ENCODE peak calls at places on chromosomes 5 and 9, in six cellular contexts. One of them, this sample, is unnamed.

GRCh38 chr9:70477907-70478480 is 63.5 kb upstream of the KLF9 start:
- DNase-seq in T-helper 1 cell: no peak
- DNase-seq in cardiac muscle cell: no peak
- DNase-seq in posterior cingulate gyrus: no peak
- DNase-seq in activated T-cell treated with anti-CD3 and anti-CD28 coated beads for 1 hour: no peak
- DNase-seq in SW 1271: no peak
- DNase-seq in this sample: peak; percentile 33

GRCh38 chr5:135719428-135720063 is 114.9 kb upstream of the SLC25A48 start:
- DNase-seq in T-helper 1 cell: no peak
- DNase-seq in cardiac muscle cell: no peak
- DNase-seq in posterior cingulate gyrus: no peak
- DNase-seq in activated T-cell treated with anti-CD3 and anti-CD28 coated beads for 1 hour: no peak
- DNase-seq in SW 1271: no peak
- DNase-seq in this sample: no peak

GRCh38 chr5:136064510-136064909 is 35.7 kb downstream of the TGFBI start:
- DNase-seq in T-helper 1 cell: no peak
- DNase-seq in cardiac muscle cell: peak; percentile 35
- DNase-seq in posterior cingulate gyrus: no peak
- DNase-seq in activated T-cell treated with anti-CD3 and anti-CD28 coated beads for 1 hour: no peak
- DNase-seq in SW 1271: no peak
- DNase-seq in this sample: no peak

GRCh38 chr9:34500623-34501267 is 22.0 kb downstream of the ENHO start:
- DNase-seq in T-helper 1 cell: peak; percentile 58
- DNase-seq in cardiac muscle cell: peak; percentile 49
- DNase-seq in posterior cingulate gyrus: peak; percentile 54
- DNase-seq in activated T-cell treated with anti-CD3 and anti-CD28 coated beads for 1 hour: peak; percentile 69
- DNase-seq in SW 1271: peak; percentile 19
- DNase-seq in this sample: peak; percentile 21

GRCh38 chr9:5879419-5880181 is 11.1 kb upstream of the MLANA start:
- DNase-seq in T-helper 1 cell: no peak
- DNase-seq in cardiac muscle cell: peak; percentile 77
- DNase-seq in posterior cingulate gyrus: no peak
- DNase-seq in activated T-cell treated with anti-CD3 and anti-CD28 coated beads for 1 hour: no peak
- DNase-seq in SW 1271: peak; percentile 36
- DNase-seq in this sample: no peak

GRCh38 chr5:114957384-114957783 is 212.3 kb downstream of the TRIM36 start:
- DNase-seq in T-helper 1 cell: no peak
- DNase-seq in cardiac muscle cell: no peak
- DNase-seq in posterior cingulate gyrus: no peak
- DNase-seq in activated T-cell treated with anti-CD3 and anti-CD28 coated beads for 1 hour: no peak
- DNase-seq in SW 1271: no peak
- DNase-seq in this sample: no peak

GRCh38 chr5:107670927-107671741 is at the start of gene EFNA5:
- DNase-seq in T-helper 1 cell: no peak
- DNase-seq in cardiac muscle cell: peak; percentile 63
- DNase-seq in posterior cingulate gyrus: peak; percentile 23
- DNase-seq in activated T-cell treated with anti-CD3 and anti-CD28 coated beads for 1 hour: no peak
- DNase-seq in SW 1271: peak; percentile 78
- DNase-seq in this sample: no peak

GRCh38 chr9:14687042-14687719 is 6.1 kb downstream of the ZDHHC21 start:
- DNase-seq in T-helper 1 cell: no peak
- DNase-seq in cardiac muscle cell: peak; percentile 67
- DNase-seq in posterior cingulate gyrus: no peak
- DNase-seq in activated T-cell treated with anti-CD3 and anti-CD28 coated beads for 1 hour: no peak
- DNase-seq in SW 1271: no peak
- DNase-seq in this sample: no peak

GRCh38 chr5:26881901-26882300 is 156.5 kb downstream of the CDH9 start:
- DNase-seq in T-helper 1 cell: no peak
- DNase-seq in cardiac muscle cell: no peak
- DNase-seq in posterior cingulate gyrus: no peak
- DNase-seq in activated T-cell treated with anti-CD3 and anti-CD28 coated beads for 1 hour: no peak
- DNase-seq in SW 1271: no peak
- DNase-seq in this sample: no peak

GRCh38 chr5:180001742-180002141 is 69.8 kb downstream of the RNF130 start:
- DNase-seq in T-helper 1 cell: no peak
- DNase-seq in cardiac muscle cell: no peak
- DNase-seq in posterior cingulate gyrus: no peak
- DNase-seq in activated T-cell treated with anti-CD3 and anti-CD28 coated beads for 1 hour: no peak
- DNase-seq in SW 1271: no peak
- DNase-seq in this sample: no peak

GRCh38 chr5:56026863-56027300 is 32.1 kb upstream of the IL6ST start:
- DNase-seq in T-helper 1 cell: no peak
- DNase-seq in cardiac muscle cell: peak; percentile 86
- DNase-seq in posterior cingulate gyrus: no peak
- DNase-seq in activated T-cell treated with anti-CD3 and anti-CD28 coated beads for 1 hour: no peak
- DNase-seq in SW 1271: peak; percentile 48
- DNase-seq in this sample: no peak

GRCh38 chr5:147481376-147481775 is 28.5 kb downstream of the DPYSL3 start:
- DNase-seq in T-helper 1 cell: no peak
- DNase-seq in cardiac muscle cell: peak; percentile 74
- DNase-seq in posterior cingulate gyrus: no peak
- DNase-seq in activated T-cell treated with anti-CD3 and anti-CD28 coated beads for 1 hour: no peak
- DNase-seq in SW 1271: no peak
- DNase-seq in this sample: no peak

GRCh38 chr9:26781906-26782305 is 110.7 kb downstream of the CAAP1 start:
- DNase-seq in T-helper 1 cell: no peak
- DNase-seq in cardiac muscle cell: peak; percentile 1
- DNase-seq in posterior cingulate gyrus: no peak
- DNase-seq in activated T-cell treated with anti-CD3 and anti-CD28 coated beads for 1 hour: no peak
- DNase-seq in SW 1271: no peak
- DNase-seq in this sample: no peak

GRCh38 chr5:157612581-157612980 is 37.0 kb upstream of the ADAM19 start:
- DNase-seq in T-helper 1 cell: no peak
- DNase-seq in cardiac muscle cell: no peak
- DNase-seq in posterior cingulate gyrus: no peak
- DNase-seq in activated T-cell treated with anti-CD3 and anti-CD28 coated beads for 1 hour: no peak
- DNase-seq in SW 1271: no peak
- DNase-seq in this sample: no peak

GRCh38 chr9:70168521-70168920 is 90.3 kb upstream of the SMC5 start:
- DNase-seq in T-helper 1 cell: no peak
- DNase-seq in cardiac muscle cell: no peak
- DNase-seq in posterior cingulate gyrus: no peak
- DNase-seq in activated T-cell treated with anti-CD3 and anti-CD28 coated beads for 1 hour: no peak
- DNase-seq in SW 1271: no peak
- DNase-seq in this sample: no peak

GRCh38 chr9:137031904-137032639 is at the start of gene FUT7:
- DNase-seq in T-helper 1 cell: no peak
- DNase-seq in cardiac muscle cell: no peak
- DNase-seq in posterior cingulate gyrus: no peak
- DNase-seq in activated T-cell treated with anti-CD3 and anti-CD28 coated beads for 1 hour: no peak
- DNase-seq in SW 1271: no peak
- DNase-seq in this sample: no peak

GRCh38 chr9:4241552-4241951 is 58.3 kb downstream of the GLIS3 start:
- DNase-seq in T-helper 1 cell: no peak
- DNase-seq in cardiac muscle cell: no peak
- DNase-seq in posterior cingulate gyrus: no peak
- DNase-seq in activated T-cell treated with anti-CD3 and anti-CD28 coated beads for 1 hour: no peak
- DNase-seq in SW 1271: no peak
- DNase-seq in this sample: no peak

GRCh38 chr5:33513786-33514185 is 73.0 kb downstream of the TARS1 start:
- DNase-seq in T-helper 1 cell: no peak
- DNase-seq in cardiac muscle cell: peak; percentile 20
- DNase-seq in posterior cingulate gyrus: no peak
- DNase-seq in activated T-cell treated with anti-CD3 and anti-CD28 coated beads for 1 hour: no peak
- DNase-seq in SW 1271: no peak
- DNase-seq in this sample: no peak

GRCh38 chr9:121424024-121424432 is 54.0 kb upstream of the STOM start:
- DNase-seq in T-helper 1 cell: no peak
- DNase-seq in cardiac muscle cell: no peak
- DNase-seq in posterior cingulate gyrus: no peak
- DNase-seq in activated T-cell treated with anti-CD3 and anti-CD28 coated beads for 1 hour: no peak
- DNase-seq in SW 1271: no peak
- DNase-seq in this sample: no peak

GRCh38 chr5:43000198-43000840 is 39.8 kb downstream of the ANXA2R start:
- DNase-seq in T-helper 1 cell: no peak
- DNase-seq in cardiac muscle cell: peak; percentile 59
- DNase-seq in posterior cingulate gyrus: no peak
- DNase-seq in activated T-cell treated with anti-CD3 and anti-CD28 coated beads for 1 hour: no peak
- DNase-seq in SW 1271: no peak
- DNase-seq in this sample: no peak

GRCh38 chr9:115008536-115008935 is 78.1 kb upstream of the TNFSF8 start:
- DNase-seq in T-helper 1 cell: no peak
- DNase-seq in cardiac muscle cell: peak; percentile 80
- DNase-seq in posterior cingulate gyrus: no peak
- DNase-seq in activated T-cell treated with anti-CD3 and anti-CD28 coated beads for 1 hour: no peak
- DNase-seq in SW 1271: peak; percentile 48
- DNase-seq in this sample: no peak

GRCh38 chr9:83511051-83511450 is 27.1 kb downstream of the FRMD3 start:
- DNase-seq in T-helper 1 cell: no peak
- DNase-seq in cardiac muscle cell: peak; percentile 17
- DNase-seq in posterior cingulate gyrus: no peak
- DNase-seq in activated T-cell treated with anti-CD3 and anti-CD28 coated beads for 1 hour: no peak
- DNase-seq in SW 1271: peak; percentile 55
- DNase-seq in this sample: no peak

GRCh38 chr5:83718195-83718825 is 2.3 kb downstream of the HAPLN1 start:
- DNase-seq in T-helper 1 cell: no peak
- DNase-seq in cardiac muscle cell: peak; percentile 86
- DNase-seq in posterior cingulate gyrus: no peak
- DNase-seq in activated T-cell treated with anti-CD3 and anti-CD28 coated beads for 1 hour: no peak
- DNase-seq in SW 1271: peak; percentile 80
- DNase-seq in this sample: peak; percentile 3

GRCh38 chr5:149681922-149682321 is 48.2 kb upstream of the PPARGC1B start:
- DNase-seq in T-helper 1 cell: no peak
- DNase-seq in cardiac muscle cell: no peak
- DNase-seq in posterior cingulate gyrus: no peak
- DNase-seq in activated T-cell treated with anti-CD3 and anti-CD28 coated beads for 1 hour: no peak
- DNase-seq in SW 1271: no peak
- DNase-seq in this sample: no peak

GRCh38 chr5:73490088-73490487 is 8.2 kb upstream of the BTF3 start:
- DNase-seq in T-helper 1 cell: no peak
- DNase-seq in cardiac muscle cell: no peak
- DNase-seq in posterior cingulate gyrus: no peak
- DNase-seq in activated T-cell treated with anti-CD3 and anti-CD28 coated beads for 1 hour: no peak
- DNase-seq in SW 1271: no peak
- DNase-seq in this sample: no peak

GRCh38 chr9:135857371-135857786 is 50.0 kb downstream of the CAMSAP1 start:
- DNase-seq in T-helper 1 cell: no peak
- DNase-seq in cardiac muscle cell: peak; percentile 11
- DNase-seq in posterior cingulate gyrus: no peak
- DNase-seq in activated T-cell treated with anti-CD3 and anti-CD28 coated beads for 1 hour: no peak
- DNase-seq in SW 1271: no peak
- DNase-seq in this sample: no peak

GRCh38 chr5:84253946-84254345 is 130.7 kb downstream of the EDIL3 start:
- DNase-seq in T-helper 1 cell: no peak
- DNase-seq in cardiac muscle cell: no peak
- DNase-seq in posterior cingulate gyrus: no peak
- DNase-seq in activated T-cell treated with anti-CD3 and anti-CD28 coated beads for 1 hour: no peak
- DNase-seq in SW 1271: no peak
- DNase-seq in this sample: no peak

GRCh38 chr5:103433216-103433615 is 129.4 kb downstream of the NUDT12 start:
- DNase-seq in T-helper 1 cell: no peak
- DNase-seq in cardiac muscle cell: no peak
- DNase-seq in posterior cingulate gyrus: no peak
- DNase-seq in activated T-cell treated with anti-CD3 and anti-CD28 coated beads for 1 hour: no peak
- DNase-seq in SW 1271: no peak
- DNase-seq in this sample: no peak

GRCh38 chr5:135488727-135489465 is 36.7 kb upstream of the TIFAB start:
- DNase-seq in T-helper 1 cell: no peak
- DNase-seq in cardiac muscle cell: peak; percentile 67
- DNase-seq in posterior cingulate gyrus: peak; percentile 29
- DNase-seq in activated T-cell treated with anti-CD3 and anti-CD28 coated beads for 1 hour: no peak
- DNase-seq in SW 1271: no peak
- DNase-seq in this sample: no peak

This sample was measured in substantia nigra.